ENCODE peak calls at places on chromosomes 5 and 9, in five cellular contexts. F, I, B, L and H are unnamed samples.

GRCh38 chr9:36204906-36205547 is 14.3 kb downstream of the CLTA start:
- DNase-seq in I (no peak), B (no peak), F (no peak), L (peak; percentile 35), H (no peak)

GRCh38 chr9:87498816-87499454 is 1.3 kb downstream of the DAPK1 start:
- DNase-seq in F (no peak), I (no peak), B (no peak), L (peak; percentile 35), H (no peak)

GRCh38 chr9:134321957-134322741 is 4.1 kb upstream of the RXRA start:
- DNase-seq in L (no peak), F (peak; percentile 12), I (no peak), B (peak; percentile 16), H (no peak)

GRCh38 chr9:32589083-32589713 is 16.2 kb upstream of the NDUFB6 start:
- DNase-seq in L (peak; percentile 57), B (no peak), F (no peak), I (peak; percentile 26), H (peak; percentile 59)

GRCh38 chr5:38979535-38979934 is 94.7 kb downstream of the RICTOR start:
- DNase-seq in L (no peak), B (no peak), I (no peak), F (no peak), H (no peak)

GRCh38 chr9:93642961-93643360 is 66.6 kb downstream of the PHF2 start:
- DNase-seq in I (no peak), B (no peak), L (no peak), F (no peak), H (peak; percentile 19)

GRCh38 chr5:54146390-54146789 is 164.0 kb downstream of the ARL15 start:
- DNase-seq in F (no peak), I (no peak), L (no peak), B (no peak), H (no peak)

GRCh38 chr5:153952893-153953292 is 85.8 kb downstream of the FAM114A2 start:
- DNase-seq in I (no peak), L (no peak), F (no peak), B (no peak), H (no peak)

GRCh38 chr5:157986431-157986990 is 127.6 kb upstream of the CLINT1 start:
- DNase-seq in B (no peak), L (no peak), F (no peak), I (no peak), H (no peak)

GRCh38 chr9:85142461-85143401 is 473.2 kb downstream of the NTRK2 start:
- DNase-seq in F (peak; percentile 31), B (no peak), I (no peak), L (peak; percentile 23), H (peak; percentile 34)

GRCh38 chr5:135323227-135323626 is 75.8 kb downstream of the MACROH2A1 start:
- DNase-seq in I (no peak), L (no peak), F (no peak), B (no peak), H (no peak)

GRCh38 chr9:738209-738915 is 103.1 kb upstream of the DMRT1 start:
- DNase-seq in I (no peak), B (no peak), F (peak; percentile 71), L (no peak), H (peak; percentile 70)

GRCh38 chr5:96936431-96937221 is 746 bp downstream of the LNPEP start:
- DNase-seq in B (peak; percentile 45), I (peak; percentile 17), L (peak; percentile 60), F (peak; percentile 31), H (peak; percentile 45)

GRCh38 chr9:38178282-38178681 is 109.3 kb upstream of the SHB start:
- DNase-seq in L (no peak), I (no peak), F (no peak), B (no peak), H (peak; percentile 70)

GRCh38 chr5:177330991-177331837 is 19.5 kb upstream of the MXD3 start:
- DNase-seq in F (no peak), B (no peak), I (no peak), L (no peak), H (no peak)

GRCh38 chr5:125775896-125776295 is 647.3 kb upstream of the GRAMD2B start:
- DNase-seq in B (no peak), F (no peak), L (no peak), I (no peak), H (no peak)

GRCh38 chr5:158028349-158028748 is 169.4 kb upstream of the CLINT1 start:
- DNase-seq in F (no peak), L (no peak), B (no peak), I (no peak), H (no peak)

GRCh38 chr5:154606246-154606645 is 128.2 kb upstream of the HAND1 start:
- DNase-seq in B (no peak), F (no peak), I (no peak), L (no peak), H (no peak)

DNA sequence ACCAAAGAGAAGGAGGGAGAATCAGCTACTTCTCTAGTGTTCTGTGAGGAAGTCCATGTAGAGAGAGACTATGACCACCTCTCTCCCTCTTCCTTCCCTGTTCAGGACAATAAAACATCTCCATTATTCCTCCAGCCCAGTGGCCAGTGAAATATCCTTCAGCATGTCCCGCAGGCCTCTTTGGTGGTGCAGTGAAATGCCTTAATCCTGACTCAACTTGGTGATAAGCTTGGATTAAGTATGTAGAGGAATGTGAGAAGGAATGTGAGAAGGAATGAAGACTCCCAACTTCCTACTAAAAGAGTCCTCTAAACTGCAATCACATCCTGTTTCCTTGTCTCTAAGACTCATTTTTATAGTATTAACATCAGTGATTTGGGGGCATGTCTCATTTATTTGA is 167.3 kb downstream of the TRPM3 start:
- DNase-seq in I (no peak), L (peak; percentile 81), B (no peak), F (no peak), H (peak; percentile 64)
- H3K27ac ChIP-seq in I (no peak overlapping the region), L (peak overlapping the region; percentile 60), B (no peak overlapping the region), F (no peak overlapping the region), H (no peak overlapping the region)

GRCh38 chr5:141940695-141941271 is 17.1 kb downstream of the DELE1 start:
- DNase-seq in F (no peak), L (no peak), B (no peak), I (peak; percentile 18), H (no peak)
- TF ChIP-seq CTCF in F (peak; percentile 29), L (no peak), B (peak; percentile 46), I (no peak), H (no peak)

GRCh38 chr5:83553000-83553486 is 81.5 kb downstream of the VCAN start:
- DNase-seq in F (peak; percentile 33), L (no peak), B (peak; percentile 82), I (no peak), H (no peak)
- H3K27ac ChIP-seq in F (peak overlapping the region; percentile 53), L (no peak overlapping the region), B (no peak overlapping the region), I (no peak overlapping the region), H (no peak overlapping the region)

GRCh38 chr5:31846934-31847333 is 208.0 kb downstream of the PDZD2 start:
- DNase-seq in F (no peak), B (no peak), I (no peak), L (no peak), H (no peak)

GRCh38 chr5:31847354-31847753 is 208.4 kb downstream of the PDZD2 start:
- DNase-seq in L (no peak), F (peak; percentile 37), I (no peak), B (no peak), H (no peak)

GRCh38 chr5:31845351-31845750 is 206.4 kb downstream of the PDZD2 start:
- DNase-seq in B (no peak), F (no peak), I (no peak), L (no peak), H (no peak)

GRCh38 chr5:31844615-31845345 is 205.8 kb downstream of the PDZD2 start:
- DNase-seq in B (no peak), I (no peak), F (no peak), L (no peak), H (peak; percentile 42)
- TF ChIP-seq CTCF in B (no peak), I (no peak), F (peak; percentile 31), L (no peak), H (no peak)